ENCODE peak calls at places on chromosomes 1 and 21, in nine cellular contexts. P is T-helper 17 cell, W is activated T-helper 1 cell treated with Interleukin-2 at 50 U/mL for 16 hours, S is tibial artery, C is pancreas, E is activated T-cell treated with anti-CD3 and anti-CD28 coated beads for 24 hours, Q is psoas muscle, X is neural crest cell, M is body of pancreas. O is an unnamed sample.

GRCh38 chr1:230401763-230402294 is 24.3 kb downstream of the PGBD5 start:
- DNase-seq in P (no peak), W (no peak), S (no peak), C (no peak), E (no peak), Q (no peak), X (no peak), M (peak), O (no peak)

GRCh38 chr1:93839756-93840155 is 39.2 kb downstream of the DNTTIP2 start:
- DNase-seq in P (no peak), W (no peak), S (no peak), C (no peak), E (no peak), Q (no peak), X (no peak), M (no peak), O (no peak)

GRCh38 chr1:182229907-182230522 is 161.6 kb downstream of the GLUL start:
- DNase-seq in P (no peak), W (no peak), S (no peak), C (no peak), E (no peak), Q (no peak), X (no peak), M (no peak), O (no peak)

GRCh38 chr1:1937549-1938275 is 18.6 kb upstream of the TMEM52 start:
- DNase-seq in P (no peak), W (no peak), S (peak), C (no peak), E (no peak), Q (no peak), X (no peak), M (no peak), O (no peak)

GRCh38 chr1:113133038-113133437 is 60.0 kb downstream of the LRIG2 start:
- DNase-seq in P (no peak), W (no peak), S (no peak), C (no peak), E (peak), Q (no peak), X (no peak), M (no peak), O (no peak)

GRCh38 chr1:110087812-110088738 is 17.6 kb upstream of the ALX3 start:
- DNase-seq in P (peak), W (no peak), S (peak), C (no peak), E (peak), Q (peak), X (peak), M (peak), O (peak)

GRCh38 chr21:44521928-44522752 is 17.9 kb downstream of the KRTAP10-1 start:
- DNase-seq in P (no peak), W (no peak), S (peak), C (peak), E (no peak), Q (peak), X (no peak), M (no peak), O (no peak)

GRCh38 chr1:155947741-155948140 is 6.3 kb downstream of the RXFP4 start:
- DNase-seq in P (no peak), W (no peak), S (no peak), C (no peak), E (no peak), Q (no peak), X (no peak), M (no peak), O (no peak)

GRCh38 chr21:46661211-46661625 is 25.7 kb downstream of the PRMT2 start:
- DNase-seq in P (peak), W (peak), S (no peak), C (peak), E (no peak), Q (peak), X (peak), M (peak), O (no peak)

GRCh38 chr1:228454238-228454637 is 32.9 kb upstream of the RNF187 start:
- DNase-seq in P (no peak), W (no peak), S (no peak), C (no peak), E (no peak), Q (no peak), X (no peak), M (no peak), O (no peak)

GRCh38 chr1:23098463-23099170 is 70.0 kb downstream of the LUZP1 start:
- DNase-seq in P (peak), W (peak), S (peak), C (no peak), E (peak), Q (no peak), X (peak), M (peak), O (peak)

GRCh38 chr1:87221008-87221407 is 107.7 kb upstream of the LMO4 start:
- DNase-seq in P (no peak), W (no peak), S (no peak), C (no peak), E (no peak), Q (no peak), X (no peak), M (no peak), O (no peak)

GRCh38 chr1:155933591-155934096 is 569 bp downstream of the KHDC4 start:
- DNase-seq in P (no peak), W (no peak), S (no peak), C (no peak), E (no peak), Q (no peak), X (no peak), M (no peak), O (no peak)

GRCh38 chr1:204232530-204232929 is 18.7 kb upstream of the GOLT1A start:
- DNase-seq in P (no peak), W (no peak), S (no peak), C (no peak), E (no peak), Q (no peak), X (no peak), M (no peak), O (no peak)

GRCh38 chr1:100089082-100089481 is 43.6 kb downstream of the SASS6 start:
- DNase-seq in P (no peak), W (no peak), S (no peak), C (no peak), E (no peak), Q (no peak), X (no peak), M (no peak), O (no peak)

GRCh38 chr1:39130297-39130696 is 74.2 kb upstream of the MACF1 start:
- DNase-seq in P (no peak), W (no peak), S (no peak), C (no peak), E (no peak), Q (no peak), X (no peak), M (no peak), O (peak)

GRCh38 chr1:226722240-226722900 is 16.7 kb downstream of the ITPKB start:
- DNase-seq in P (no peak), W (no peak), S (no peak), C (no peak), E (no peak), Q (no peak), X (no peak), M (no peak), O (no peak)

GRCh38 chr1:202578001-202578500 is 132.2 kb downstream of the SYT2 start:
- DNase-seq in P (no peak), W (no peak), S (no peak), C (no peak), E (no peak), Q (no peak), X (no peak), M (no peak), O (no peak)

GRCh38 chr1:109466440-109467300 is at the start of gene SYPL2:
- DNase-seq in P (no peak), W (no peak), S (no peak), C (peak), E (no peak), Q (peak), X (peak), M (peak), O (no peak)

GRCh38 chr1:150764617-150765090 is 924 bp downstream of the CTSS start:
- DNase-seq in P (no peak), W (no peak), S (no peak), C (no peak), E (no peak), Q (no peak), X (no peak), M (no peak), O (no peak)

GRCh38 chr1:239112536-239112935 is 273.8 kb upstream of the CHRM3 start:
- DNase-seq in P (no peak), W (no peak), S (no peak), C (no peak), E (no peak), Q (no peak), X (no peak), M (no peak), O (no peak)

GRCh38 chr1:203338335-203339036 is 12.4 kb downstream of the FMOD start:
- DNase-seq in P (peak), W (peak), S (peak), C (no peak), E (peak), Q (peak), X (peak), M (peak), O (peak)

GRCh38 chr1:13512472-13512871 is 1.3 kb downstream of the LRRC38 start:
- DNase-seq in P (no peak), W (no peak), S (no peak), C (no peak), E (no peak), Q (no peak), X (no peak), M (no peak), O (no peak)

GRCh38 chr1:235932090-235932510 is 65.4 kb upstream of the LYST start:
- DNase-seq in P (no peak), W (no peak), S (no peak), C (no peak), E (no peak), Q (no peak), X (no peak), M (no peak), O (peak)

GRCh38 chr1:28265577-28265976 is 6.3 kb downstream of the SESN2 start:
- DNase-seq in P (no peak), W (no peak), S (no peak), C (no peak), E (no peak), Q (no peak), X (no peak), M (no peak), O (no peak)

GRCh38 chr1:232830661-232831060 is 25.4 kb downstream of the MAP10 start:
- DNase-seq in P (no peak), W (no peak), S (no peak), C (no peak), E (no peak), Q (no peak), X (no peak), M (no peak), O (no peak)

GRCh38 chr1:220825819-220826551 is 39.3 kb downstream of the MTARC1 start:
- DNase-seq in P (no peak), W (no peak), S (no peak), C (no peak), E (no peak), Q (no peak), X (no peak), M (no peak), O (no peak)

GRCh38 chr1:3865606-3866160 is 8.4 kb downstream of the DFFB start:
- DNase-seq in P (no peak), W (no peak), S (no peak), C (no peak), E (no peak), Q (no peak), X (no peak), M (no peak), O (no peak)

GRCh38 chr1:201628490-201628889 is 89.6 kb downstream of the NAV1 start:
- DNase-seq in P (no peak), W (no peak), S (no peak), C (no peak), E (no peak), Q (no peak), X (no peak), M (no peak), O (no peak)

GRCh38 chr1:115706774-115707425 is 61.6 kb downstream of the CASQ2 start:
- DNase-seq in P (no peak), W (no peak), S (no peak), C (no peak), E (no peak), Q (no peak), X (no peak), M (no peak), O (no peak)

GRCh38 chr1:232575524-232576040 is 54.4 kb downstream of the SIPA1L2 start:
- DNase-seq in P (no peak), W (no peak), S (no peak), C (no peak), E (no peak), Q (no peak), X (no peak), M (no peak), O (no peak)

GRCh38 chr1:155967410-155968400 is 10.6 kb downstream of the ARHGEF2 start:
- DNase-seq in P (no peak), W (no peak), S (no peak), C (no peak), E (no peak), Q (peak), X (no peak), M (no peak), O (no peak)

GRCh38 chr21:32141009-32141357 is 137.9 kb downstream of the MIS18A start:
- DNase-seq in P (no peak), W (no peak), S (no peak), C (no peak), E (no peak), Q (no peak), X (no peak), M (no peak), O (no peak)

GRCh38 chr1:240998024-240998423 is 359.0 kb downstream of the RGS7 start:
- DNase-seq in P (no peak), W (no peak), S (no peak), C (no peak), E (no peak), Q (no peak), X (no peak), M (no peak), O (no peak)

GRCh38 chr1:228360533-228361313 is 45.9 kb downstream of the TRIM11 start:
- DNase-seq in P (no peak), W (no peak), S (no peak), C (peak), E (no peak), Q (peak), X (no peak), M (peak), O (no peak)

GRCh38 chr21:38987551-38988210 is 182.0 kb downstream of the ETS2 start:
- DNase-seq in P (no peak), W (no peak), S (no peak), C (no peak), E (no peak), Q (no peak), X (no peak), M (no peak), O (no peak)

GRCh38 chr1:35340519-35340918 is 72.0 kb downstream of the ZMYM4 start:
- DNase-seq in P (no peak), W (no peak), S (no peak), C (no peak), E (no peak), Q (no peak), X (no peak), M (no peak), O (no peak)

O was measured in prostate gland.